ENCODE peak calls at places on chromosomes 7 and 10, in ten cellular contexts. One of them, this sample, is unnamed.

GRCh38 chr7:157686285-157686894 is 349.6 kb downstream of the DNAJB6 start:
- DNase-seq in EH: no peak
- DNase-seq in NAMALWA: no peak
- DNase-seq in AG09319: no peak
- DNase-seq in stimulated activated CD8-positive, alpha-beta memory T cell treated with anti-CD3 and anti-CD28 coated beads, Interleukin-15, amount 100 ng/mL, for 4 hours: no peak
- DNase-seq in Caco-2: no peak
- DNase-seq in H4: no peak
- DNase-seq in amniotic epithelial cell: no peak
- DNase-seq in activated CD4-positive, alpha-beta T cell treated with anti-CD3 and anti-CD28 coated beads for 4 hours: no peak
- DNase-seq in activated gamma-delta T cell treated with Interleukin-2 at 50 U/mL for 16 hours: no peak
- DNase-seq in this sample: peak

GRCh38 chr10:78765726-78766335 is 302.9 kb upstream of the ZMIZ1 start:
- DNase-seq in EH: no peak
- DNase-seq in NAMALWA: no peak
- DNase-seq in AG09319: no peak
- DNase-seq in stimulated activated CD8-positive, alpha-beta memory T cell treated with anti-CD3 and anti-CD28 coated beads, Interleukin-15, amount 100 ng/mL, for 4 hours: no peak
- DNase-seq in Caco-2: peak
- DNase-seq in H4: no peak
- DNase-seq in amniotic epithelial cell: no peak
- DNase-seq in activated CD4-positive, alpha-beta T cell treated with anti-CD3 and anti-CD28 coated beads for 4 hours: no peak
- DNase-seq in activated gamma-delta T cell treated with Interleukin-2 at 50 U/mL for 16 hours: no peak
- DNase-seq in this sample: no peak

GRCh38 chr10:65931291-65932080 is 994.4 kb upstream of the LRRTM3 start:
- DNase-seq in EH: no peak
- DNase-seq in NAMALWA: no peak
- DNase-seq in AG09319: no peak
- DNase-seq in stimulated activated CD8-positive, alpha-beta memory T cell treated with anti-CD3 and anti-CD28 coated beads, Interleukin-15, amount 100 ng/mL, for 4 hours: no peak
- DNase-seq in Caco-2: no peak
- DNase-seq in H4: no peak
- DNase-seq in amniotic epithelial cell: no peak
- DNase-seq in activated CD4-positive, alpha-beta T cell treated with anti-CD3 and anti-CD28 coated beads for 4 hours: no peak
- DNase-seq in activated gamma-delta T cell treated with Interleukin-2 at 50 U/mL for 16 hours: no peak
- DNase-seq in this sample: no peak

GRCh38 chr7:36904101-36904500 is 179.8 kb upstream of the AOAH start:
- DNase-seq in EH: no peak
- DNase-seq in NAMALWA: no peak
- DNase-seq in AG09319: no peak
- DNase-seq in stimulated activated CD8-positive, alpha-beta memory T cell treated with anti-CD3 and anti-CD28 coated beads, Interleukin-15, amount 100 ng/mL, for 4 hours: no peak
- DNase-seq in Caco-2: no peak
- DNase-seq in H4: no peak
- DNase-seq in amniotic epithelial cell: no peak
- DNase-seq in activated CD4-positive, alpha-beta T cell treated with anti-CD3 and anti-CD28 coated beads for 4 hours: no peak
- DNase-seq in activated gamma-delta T cell treated with Interleukin-2 at 50 U/mL for 16 hours: no peak
- DNase-seq in this sample: no peak

GRCh38 chr7:158782638-158783490 is 46.4 kb downstream of the ESYT2 start:
- DNase-seq in EH: peak
- DNase-seq in NAMALWA: peak
- DNase-seq in AG09319: no peak
- DNase-seq in stimulated activated CD8-positive, alpha-beta memory T cell treated with anti-CD3 and anti-CD28 coated beads, Interleukin-15, amount 100 ng/mL, for 4 hours: no peak
- DNase-seq in Caco-2: peak
- DNase-seq in H4: no peak
- DNase-seq in amniotic epithelial cell: peak
- DNase-seq in activated CD4-positive, alpha-beta T cell treated with anti-CD3 and anti-CD28 coated beads for 4 hours: no peak
- DNase-seq in activated gamma-delta T cell treated with Interleukin-2 at 50 U/mL for 16 hours: no peak
- DNase-seq in this sample: peak

GRCh38 chr10:33653584-33654367 is 319.3 kb upstream of the NRP1 start:
- DNase-seq in EH: peak
- DNase-seq in NAMALWA: no peak
- DNase-seq in AG09319: peak
- DNase-seq in stimulated activated CD8-positive, alpha-beta memory T cell treated with anti-CD3 and anti-CD28 coated beads, Interleukin-15, amount 100 ng/mL, for 4 hours: no peak
- DNase-seq in Caco-2: no peak
- DNase-seq in H4: peak
- DNase-seq in amniotic epithelial cell: peak
- DNase-seq in activated CD4-positive, alpha-beta T cell treated with anti-CD3 and anti-CD28 coated beads for 4 hours: no peak
- DNase-seq in activated gamma-delta T cell treated with Interleukin-2 at 50 U/mL for 16 hours: no peak
- DNase-seq in this sample: no peak

GRCh38 chr10:132829403-132829802 is 43.5 kb upstream of the NKX6-2 start:
- DNase-seq in EH: no peak
- DNase-seq in NAMALWA: no peak
- DNase-seq in AG09319: no peak
- DNase-seq in stimulated activated CD8-positive, alpha-beta memory T cell treated with anti-CD3 and anti-CD28 coated beads, Interleukin-15, amount 100 ng/mL, for 4 hours: no peak
- DNase-seq in Caco-2: no peak
- DNase-seq in H4: no peak
- DNase-seq in amniotic epithelial cell: no peak
- DNase-seq in activated CD4-positive, alpha-beta T cell treated with anti-CD3 and anti-CD28 coated beads for 4 hours: no peak
- DNase-seq in activated gamma-delta T cell treated with Interleukin-2 at 50 U/mL for 16 hours: no peak
- DNase-seq in this sample: no peak

GRCh38 chr10:129937351-129937751 is 26.7 kb downstream of the EBF3 start:
- DNase-seq in EH: no peak
- DNase-seq in NAMALWA: no peak
- DNase-seq in AG09319: no peak
- DNase-seq in stimulated activated CD8-positive, alpha-beta memory T cell treated with anti-CD3 and anti-CD28 coated beads, Interleukin-15, amount 100 ng/mL, for 4 hours: no peak
- DNase-seq in Caco-2: no peak
- DNase-seq in H4: no peak
- DNase-seq in amniotic epithelial cell: no peak
- DNase-seq in activated CD4-positive, alpha-beta T cell treated with anti-CD3 and anti-CD28 coated beads for 4 hours: no peak
- DNase-seq in activated gamma-delta T cell treated with Interleukin-2 at 50 U/mL for 16 hours: no peak
- DNase-seq in this sample: no peak

GRCh38 chr7:50416509-50417299 is 33.4 kb downstream of the FIGNL1 start:
- DNase-seq in EH: no peak
- DNase-seq in NAMALWA: peak
- DNase-seq in AG09319: no peak
- DNase-seq in stimulated activated CD8-positive, alpha-beta memory T cell treated with anti-CD3 and anti-CD28 coated beads, Interleukin-15, amount 100 ng/mL, for 4 hours: no peak
- DNase-seq in Caco-2: no peak
- DNase-seq in H4: no peak
- DNase-seq in amniotic epithelial cell: no peak
- DNase-seq in activated CD4-positive, alpha-beta T cell treated with anti-CD3 and anti-CD28 coated beads for 4 hours: no peak
- DNase-seq in activated gamma-delta T cell treated with Interleukin-2 at 50 U/mL for 16 hours: no peak
- DNase-seq in this sample: no peak

GRCh38 chr7:99201027-99201426 is 6.9 kb downstream of the KPNA7 start:
- DNase-seq in EH: peak
- DNase-seq in NAMALWA: no peak
- DNase-seq in AG09319: peak
- DNase-seq in stimulated activated CD8-positive, alpha-beta memory T cell treated with anti-CD3 and anti-CD28 coated beads, Interleukin-15, amount 100 ng/mL, for 4 hours: no peak
- DNase-seq in Caco-2: peak
- DNase-seq in H4: peak
- DNase-seq in amniotic epithelial cell: peak
- DNase-seq in activated CD4-positive, alpha-beta T cell treated with anti-CD3 and anti-CD28 coated beads for 4 hours: no peak
- DNase-seq in activated gamma-delta T cell treated with Interleukin-2 at 50 U/mL for 16 hours: no peak
- DNase-seq in this sample: no peak

GRCh38 chr10:114458955-114459354 is 54.7 kb upstream of the AFAP1L2 start:
- DNase-seq in EH: peak
- DNase-seq in NAMALWA: peak
- DNase-seq in AG09319: no peak
- DNase-seq in stimulated activated CD8-positive, alpha-beta memory T cell treated with anti-CD3 and anti-CD28 coated beads, Interleukin-15, amount 100 ng/mL, for 4 hours: no peak
- DNase-seq in Caco-2: peak
- DNase-seq in H4: peak
- DNase-seq in amniotic epithelial cell: peak
- DNase-seq in activated CD4-positive, alpha-beta T cell treated with anti-CD3 and anti-CD28 coated beads for 4 hours: no peak
- DNase-seq in activated gamma-delta T cell treated with Interleukin-2 at 50 U/mL for 16 hours: no peak
- DNase-seq in this sample: peak

GRCh38 chr7:117875566-117875965 is 2.3 kb upstream of the CTTNBP2 start:
- DNase-seq in EH: no peak
- DNase-seq in NAMALWA: peak
- DNase-seq in AG09319: no peak
- DNase-seq in stimulated activated CD8-positive, alpha-beta memory T cell treated with anti-CD3 and anti-CD28 coated beads, Interleukin-15, amount 100 ng/mL, for 4 hours: no peak
- DNase-seq in Caco-2: peak
- DNase-seq in H4: peak
- DNase-seq in amniotic epithelial cell: no peak
- DNase-seq in activated CD4-positive, alpha-beta T cell treated with anti-CD3 and anti-CD28 coated beads for 4 hours: no peak
- DNase-seq in activated gamma-delta T cell treated with Interleukin-2 at 50 U/mL for 16 hours: no peak
- DNase-seq in this sample: no peak

GRCh38 chr7:24656608-24657007 is 83.4 kb downstream of the PALS2 start:
- DNase-seq in EH: no peak
- DNase-seq in NAMALWA: no peak
- DNase-seq in AG09319: no peak
- DNase-seq in stimulated activated CD8-positive, alpha-beta memory T cell treated with anti-CD3 and anti-CD28 coated beads, Interleukin-15, amount 100 ng/mL, for 4 hours: no peak
- DNase-seq in Caco-2: no peak
- DNase-seq in H4: no peak
- DNase-seq in amniotic epithelial cell: peak
- DNase-seq in activated CD4-positive, alpha-beta T cell treated with anti-CD3 and anti-CD28 coated beads for 4 hours: no peak
- DNase-seq in activated gamma-delta T cell treated with Interleukin-2 at 50 U/mL for 16 hours: no peak
- DNase-seq in this sample: no peak

GRCh38 chr7:14275346-14275745 is 285.9 kb upstream of the ETV1 start:
- DNase-seq in EH: no peak
- DNase-seq in NAMALWA: no peak
- DNase-seq in AG09319: no peak
- DNase-seq in stimulated activated CD8-positive, alpha-beta memory T cell treated with anti-CD3 and anti-CD28 coated beads, Interleukin-15, amount 100 ng/mL, for 4 hours: no peak
- DNase-seq in Caco-2: no peak
- DNase-seq in H4: no peak
- DNase-seq in amniotic epithelial cell: peak
- DNase-seq in activated CD4-positive, alpha-beta T cell treated with anti-CD3 and anti-CD28 coated beads for 4 hours: no peak
- DNase-seq in activated gamma-delta T cell treated with Interleukin-2 at 50 U/mL for 16 hours: no peak
- DNase-seq in this sample: no peak